ENCODE peak calls at places on chromosomes 11 and 22, in five cellular contexts. G is endodermal cell, F is brain microvascular endothelial cell, M is pancreas, N is neuronal stem cell. V is an unnamed sample.

GRCh38 chr11:71120346-71120963 is 131.9 kb downstream of the SHANK2 start:
- DNase-seq in G (peak), F (no peak), M (peak), N (peak), V (no peak)

GRCh38 chr11:27385245-27385644 is 22.2 kb upstream of the CCDC34 start:
- DNase-seq in G (no peak), F (peak), M (no peak), N (no peak), V (no peak)

GRCh38 chr11:84383571-84383970 is 1097.4 kb upstream of the CCDC90B start:
- DNase-seq in G (no peak), F (no peak), M (no peak), N (no peak), V (no peak)

GRCh38 chr11:59542142-59542810 is 30.9 kb downstream of the OR4D9 start:
- DNase-seq in G (peak), F (no peak), M (no peak), N (no peak), V (no peak)

GRCh38 chr22:24583221-24583971 is 9.5 kb downstream of the LRRC75B start:
- DNase-seq in G (peak), F (no peak), M (no peak), N (no peak), V (no peak)

GRCh38 chr11:128940156-128940555 is 2.5 kb downstream of the TP53AIP1 start:
- DNase-seq in G (no peak), F (no peak), M (no peak), N (no peak), V (no peak)

GRCh38 chr22:45511847-45512261 is 9.2 kb downstream of the FBLN1 start:
- DNase-seq in G (no peak), F (peak), M (peak), N (no peak), V (no peak)

GRCh38 chr11:76371170-76371569 is 9.8 kb downstream of the THAP12 start:
- DNase-seq in G (no peak), F (peak), M (no peak), N (no peak), V (no peak)

GRCh38 chr11:91220476-91221202 is 997.8 kb upstream of the CHORDC1 start:
- DNase-seq in G (no peak), F (peak), M (no peak), N (no peak), V (no peak)

GRCh38 chr22:50306753-50307749 is at the start of gene PLXNB2:
- DNase-seq in G (peak), F (peak), M (peak), N (peak), V (peak)

GRCh38 chr11:126318642-126319373 is 14.9 kb downstream of the DCPS start:
- DNase-seq in G (no peak), F (peak), M (no peak), N (no peak), V (no peak)

GRCh38 chr22:47169801-47170140 is 407.3 kb downstream of the TBC1D22A start:
- DNase-seq in G (no peak), F (no peak), M (no peak), N (no peak), V (no peak)

GRCh38 chr11:93529707-93530467 is 13.3 kb downstream of the SMCO4 start:
- DNase-seq in G (no peak), F (peak), M (no peak), N (no peak), V (no peak)

GRCh38 chr11:13221722-13222121 is 55.9 kb upstream of the BMAL1 start:
- DNase-seq in G (no peak), F (no peak), M (no peak), N (no peak), V (no peak)

GRCh38 chr11:37449146-37449545 is 851.1 kb upstream of the RAG2 start:
- DNase-seq in G (peak), F (peak), M (no peak), N (peak), V (no peak)

GRCh38 chr11:70747285-70747684 is 349.0 kb downstream of the CTTN start:
- DNase-seq in G (no peak), F (no peak), M (no peak), N (no peak), V (no peak)

GRCh38 chr11:105046898-105047579 is 1.9 kb upstream of the CARD16 start:
- DNase-seq in G (no peak), F (peak), M (no peak), N (no peak), V (no peak)
- H3K27ac ChIP-seq in G (no peak), F (peak), M (peak), N (no peak), V (no peak)

DNA sequence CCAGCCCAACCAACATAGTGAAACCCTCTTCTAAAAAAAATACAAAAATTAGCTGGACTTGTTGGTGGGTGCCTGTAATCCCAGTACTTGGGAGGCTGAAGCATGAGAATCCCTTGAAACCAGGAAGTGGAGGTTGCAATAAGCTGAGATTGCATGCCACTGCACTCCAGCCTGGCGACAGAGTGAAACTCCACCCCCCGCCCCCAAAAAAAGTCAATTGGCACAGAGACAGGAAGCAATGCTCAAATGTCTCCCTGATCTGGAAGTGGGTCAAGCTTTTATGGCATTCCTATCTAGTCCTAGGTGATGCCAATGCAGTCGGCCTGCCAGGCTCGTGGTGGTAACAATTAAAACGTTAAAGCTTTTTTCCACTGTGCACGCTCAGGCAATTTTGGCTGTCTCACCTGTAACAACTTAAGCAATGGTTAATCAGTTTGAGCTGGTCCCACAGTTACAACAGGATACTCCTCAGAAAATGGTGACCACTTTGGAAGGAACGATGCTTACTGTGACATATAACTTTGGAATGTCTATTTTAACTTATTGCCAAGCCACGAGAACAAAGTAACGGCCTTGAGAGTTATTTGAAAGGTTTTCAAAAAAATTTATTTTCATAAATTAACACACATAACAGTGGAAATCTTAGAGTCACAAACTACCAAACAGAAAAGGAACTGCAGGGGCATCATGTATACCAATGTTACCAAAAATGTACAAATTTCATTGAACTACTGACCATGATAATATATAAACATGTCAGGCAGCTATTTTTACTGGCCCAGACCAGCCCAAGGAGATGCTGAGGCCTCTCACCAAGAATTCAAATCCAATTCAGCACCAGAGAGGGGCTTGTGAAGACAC is 19.0 kb upstream of the PISD start:
- DNase-seq in G (no peak), F (peak), M (no peak), N (no peak), V (no peak)
- H3K4me3 ChIP-seq in G (no peak), F (no peak), M (no peak), N (no peak), V (no peak)

DNA sequence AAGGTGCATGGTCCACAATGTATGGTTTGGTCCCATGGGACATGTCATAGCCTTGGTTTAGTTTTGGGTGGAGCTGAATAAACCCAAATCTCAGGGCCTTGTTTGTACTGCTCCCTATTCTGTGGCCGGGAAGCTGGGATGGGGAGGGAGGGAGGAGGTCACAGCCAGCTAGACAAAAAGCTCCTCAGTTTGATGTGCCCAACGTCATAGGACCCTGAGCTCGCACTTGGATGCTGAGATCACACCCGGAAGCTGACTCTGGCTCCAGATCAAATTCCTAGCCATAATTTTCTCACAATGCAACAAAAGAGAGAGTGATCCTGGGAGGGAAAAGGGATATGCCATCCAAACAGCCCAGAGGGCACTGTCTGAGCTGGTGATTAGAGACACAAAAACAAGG is 1.5 kb downstream of the HSPB2 start:
- DNase-seq in G (no peak), F (peak), M (peak), N (no peak), V (no peak)
- H3K27ac ChIP-seq in G (no peak), F (no peak), M (peak), N (no peak), V (no peak)

GRCh38 chr11:2531987-2532703 is 87.3 kb downstream of the KCNQ1 start:
- DNase-seq in G (no peak), F (no peak), M (no peak), N (no peak), V (no peak)

GRCh38 chr11:2534131-2534956 is 89.5 kb downstream of the KCNQ1 start:
- DNase-seq in G (no peak), F (no peak), M (no peak), N (no peak), V (no peak)

GRCh38 chr11:2532704-2533641 is 88.2 kb downstream of the KCNQ1 start:
- DNase-seq in G (peak), F (peak), M (peak), N (peak), V (peak)

GRCh38 chr11:2534957-2535672 is 90.3 kb downstream of the KCNQ1 start:
- DNase-seq in G (peak), F (no peak), M (no peak), N (no peak), V (no peak)

DNA sequence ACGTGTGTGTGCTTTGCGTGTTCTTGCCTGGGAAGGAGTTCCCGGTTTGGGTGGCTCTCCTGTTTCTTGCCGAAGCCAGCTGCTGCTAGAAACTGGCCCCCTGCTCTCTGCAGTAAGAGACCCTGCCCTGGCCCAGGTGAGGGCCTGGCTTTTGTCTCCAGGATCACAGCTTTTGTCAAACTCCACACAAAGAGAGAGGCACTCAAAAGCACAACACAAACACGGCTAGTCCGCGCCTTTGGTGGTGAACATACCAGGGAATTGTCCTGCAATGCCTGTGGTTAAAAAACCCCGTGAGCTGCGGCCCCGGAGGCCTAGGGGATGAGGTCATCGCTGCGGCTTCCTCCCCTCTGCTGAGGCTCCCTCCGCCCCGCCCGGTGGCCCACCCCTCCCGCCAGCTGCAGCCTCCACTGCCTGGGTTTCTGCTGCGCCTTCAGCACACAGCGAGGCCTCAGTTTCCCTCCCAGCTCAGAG is 88.9 kb downstream of the KCNQ1 start:
- DNase-seq in G (peak), F (peak), M (peak), N (peak), V (no peak)
- H3K4me3 ChIP-seq in G (peak), F (peak), M (no peak), N (no peak), V (peak)

DNA sequence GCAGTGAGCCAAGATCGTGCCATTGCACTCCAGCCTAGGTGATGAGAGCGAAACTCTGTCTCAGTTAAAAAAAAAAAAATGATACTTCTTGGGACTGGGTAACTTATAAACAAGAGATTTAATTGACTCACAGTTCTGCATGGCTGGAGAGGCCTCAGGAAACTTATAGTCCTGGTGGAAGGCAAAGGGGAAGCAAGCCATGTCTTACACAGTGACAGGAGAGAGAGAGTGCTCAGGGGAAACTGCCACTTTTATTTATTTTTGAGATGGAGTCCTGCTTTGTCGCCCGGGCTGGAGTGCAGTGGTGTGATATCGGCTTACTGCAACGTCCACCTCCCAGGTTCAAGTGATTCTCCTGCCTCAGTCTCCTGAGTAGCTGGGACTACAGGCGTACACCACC is 8.2 kb downstream of the SDF2L1 start:
- DNase-seq in G (no peak), F (no peak), M (no peak), N (no peak), V (no peak)
- H3K27ac ChIP-seq in G (no peak), F (no peak), M (no peak), N (no peak), V (no peak)

DNA sequence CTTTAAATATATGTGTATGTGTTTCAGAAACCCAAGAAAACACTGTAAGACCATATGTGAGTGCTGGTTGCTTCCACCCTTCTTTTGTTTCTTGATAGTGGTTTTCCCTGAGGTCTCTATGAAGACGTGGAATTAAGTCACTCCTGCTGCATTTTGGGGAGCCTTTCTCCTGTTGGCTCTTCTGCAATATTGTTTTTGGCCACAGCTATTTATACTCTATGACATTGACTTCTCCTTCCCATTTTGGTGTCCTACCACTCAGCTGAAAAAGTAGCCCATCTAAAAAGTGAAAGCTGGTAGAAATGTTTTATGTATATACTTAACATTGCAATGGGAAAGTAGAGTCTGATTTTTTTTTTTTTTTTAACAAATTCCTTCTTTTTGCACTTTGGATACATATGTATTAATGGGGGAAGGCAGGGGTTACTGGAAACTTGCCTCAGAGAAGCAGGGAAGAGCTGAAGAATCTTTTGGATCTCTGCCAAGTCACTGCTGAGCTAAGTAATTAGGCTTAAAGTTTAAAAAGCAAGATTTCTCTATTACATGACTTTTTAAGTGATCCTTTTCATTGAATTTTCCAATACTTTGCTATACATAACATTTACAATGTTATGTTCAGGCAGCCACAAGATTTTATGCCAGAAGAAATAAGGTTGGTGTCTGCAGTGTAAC is 1.8 kb downstream of the TTC17 start:
- DNase-seq in G (no peak), F (no peak), M (no peak), N (no peak), V (no peak)
- H3K4me3 ChIP-seq in G (peak), F (no peak), M (peak), N (peak), V (peak)

DNA sequence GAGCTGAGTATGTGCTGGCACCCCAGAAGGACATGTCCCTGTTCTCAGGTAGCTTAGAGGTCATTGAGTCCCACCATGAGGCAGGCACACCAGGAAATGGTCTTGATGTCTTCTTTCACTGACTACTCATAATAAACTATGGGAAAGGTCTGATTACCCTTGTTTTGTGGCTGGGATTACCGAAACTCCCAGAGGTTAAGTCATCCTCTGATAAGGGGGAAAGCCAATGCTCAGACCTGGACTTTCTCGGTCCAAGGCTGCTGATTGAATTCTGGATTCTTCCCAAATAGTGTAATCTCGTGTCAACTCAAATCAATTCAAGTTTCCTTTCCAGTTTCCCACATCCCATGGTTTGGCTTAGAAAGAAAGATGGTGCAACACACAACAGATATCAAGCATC is 3.7 kb upstream of the CD44 start:
- DNase-seq in G (no peak), F (no peak), M (peak), N (no peak), V (no peak)
- H3K27ac ChIP-seq in G (no peak), F (no peak), M (peak), N (no peak), V (no peak)

V was measured in CD8-positive, alpha-beta memory T cell.